ENCODE peak calls at places on chromosomes 6 and 20, in nine cellular contexts. V is GM23248, J is GM12878, B is neuronal stem cell, F is neural progenitor cell, I is uterus, T is tibial artery, H is pancreas, K is heart left ventricle. L is an unnamed sample. For H3K9me3 and H3K27me3, the result is how much of the 10 kb centered on the place peaks cover.

GRCh38 chr6:16089232-16089843 is 39.5 kb upstream of the MYLIP start:
- DNase-seq in V (peak), J (no peak), B (no peak), F (no peak), I (no peak), T (no peak), H (no peak), K (no peak), L (peak)

GRCh38 chr6:28884423-28885148 is 39.2 kb downstream of the TRIM27 start:
- DNase-seq in V (no peak), J (no peak), B (no peak), F (no peak), I (no peak), T (no peak), H (no peak), K (no peak), L (no peak)

GRCh38 chr6:74967821-74968220 is 238.0 kb downstream of the COL12A1 start:
- DNase-seq in V (no peak), J (no peak), B (no peak), F (no peak), I (no peak), T (no peak), H (no peak), K (no peak), L (no peak)

GRCh38 chr20:57651977-57652864 is 32.0 kb upstream of the ZBP1 start:
- DNase-seq in V (no peak), J (no peak), B (no peak), F (no peak), I (peak), T (peak), H (no peak), K (peak), L (no peak)

GRCh38 chr6:112202639-112203341 is 51.6 kb downstream of the LAMA4 start:
- DNase-seq in V (peak), J (peak), B (no peak), F (peak), I (no peak), T (no peak), H (no peak), K (no peak), L (peak)

GRCh38 chr6:73264446-73264845 is 1.4 kb upstream of the KHDC1 start:
- DNase-seq in V (no peak), J (no peak), B (no peak), F (no peak), I (no peak), T (no peak), H (no peak), K (no peak), L (no peak)

GRCh38 chr20:3595541-3595940 is 67.7 kb downstream of the GFRA4 start:
- DNase-seq in V (no peak), J (no peak), B (no peak), F (no peak), I (no peak), T (no peak), H (no peak), K (no peak), L (no peak)

GRCh38 chr6:35087361-35088280 is 53.5 kb downstream of the TCP11 start:
- DNase-seq in V (no peak), J (no peak), B (no peak), F (no peak), I (peak), T (no peak), H (no peak), K (peak), L (no peak)

GRCh38 chr6:19354181-19354580 is 483.0 kb upstream of the ID4 start:
- DNase-seq in V (no peak), J (no peak), B (no peak), F (no peak), I (no peak), T (no peak), H (no peak), K (no peak), L (no peak)

GRCh38 chr6:10521104-10521808 is at the start of gene GCNT2:
- DNase-seq in V (no peak), J (no peak), B (no peak), F (peak), I (no peak), T (no peak), H (no peak), K (peak), L (peak)

GRCh38 chr20:48962976-48963730 is 41.6 kb downstream of the ARFGEF2 start:
- DNase-seq in V (no peak), J (no peak), B (no peak), F (no peak), I (no peak), T (no peak), H (no peak), K (no peak), L (peak)

GRCh38 chr6:141035312-141036058 is 1097.2 kb upstream of the GJE1 start:
- DNase-seq in V (no peak), J (no peak), B (no peak), F (no peak), I (no peak), T (no peak), H (no peak), K (no peak), L (no peak)
- H3K9me3 ChIP-seq in V (under half), J (under half), B (under half), F (under half), I (under half), T (under half), H (under half), K (under half), L (under half)

GRCh38 chr20:22680031-22680740 is 95.8 kb upstream of the FOXA2 start:
- DNase-seq in V (no peak), J (no peak), B (no peak), F (no peak), I (no peak), T (no peak), H (no peak), K (no peak), L (no peak)

GRCh38 chr20:22679197-22679596 is 94.8 kb upstream of the FOXA2 start:
- DNase-seq in V (no peak), J (no peak), B (no peak), F (no peak), I (no peak), T (no peak), H (no peak), K (no peak), L (no peak)

GRCh38 chr20:22675337-22675736 is 91.0 kb upstream of the FOXA2 start:
- DNase-seq in V (no peak), J (no peak), B (no peak), F (no peak), I (no peak), T (no peak), H (no peak), K (no peak), L (no peak)

GRCh38 chr20:22681591-22682248 is 97.3 kb upstream of the FOXA2 start:
- DNase-seq in V (no peak), J (no peak), B (no peak), F (no peak), I (no peak), T (no peak), H (no peak), K (no peak), L (no peak)

DNA sequence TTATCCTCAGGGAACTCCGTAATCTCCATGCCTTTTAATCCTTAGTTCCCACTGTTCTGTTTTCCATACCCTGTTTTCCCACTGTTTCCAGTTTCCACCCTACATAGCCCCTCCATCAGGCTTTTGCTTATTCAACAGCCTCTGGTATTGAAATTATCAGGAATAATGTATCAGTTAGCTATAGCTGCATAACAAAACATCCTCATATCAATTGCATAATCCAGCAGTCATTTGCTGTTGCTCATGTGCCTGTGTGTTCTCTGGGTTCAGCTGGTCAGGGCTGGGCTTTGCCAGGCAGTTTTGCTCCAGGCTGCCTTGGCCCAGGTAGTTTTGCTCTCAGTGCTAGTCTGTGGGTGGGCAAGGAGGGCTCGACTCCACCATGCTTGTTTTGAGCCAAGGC is 94.3 kb upstream of the FOXA2 start:
- DNase-seq in V (no peak), J (no peak), B (no peak), F (no peak), I (no peak), T (no peak), H (no peak), K (no peak), L (no peak)
- H3K27me3 ChIP-seq in V (under half), J (under half), B (under half), F (under half), I (under half), T (under half), H (under half), K (under half), L (under half)

GRCh38 chr6:4808396-4808795 is 32.2 kb downstream of the CDYL start:
- DNase-seq in V (no peak), J (no peak), B (no peak), F (no peak), I (no peak), T (no peak), H (no peak), K (no peak), L (no peak)
- H3K9me3 ChIP-seq in V (under half), J (under half), B (under half), F (under half), I (under half), T (under half), H (under half), K (under half), L (under half)

DNA sequence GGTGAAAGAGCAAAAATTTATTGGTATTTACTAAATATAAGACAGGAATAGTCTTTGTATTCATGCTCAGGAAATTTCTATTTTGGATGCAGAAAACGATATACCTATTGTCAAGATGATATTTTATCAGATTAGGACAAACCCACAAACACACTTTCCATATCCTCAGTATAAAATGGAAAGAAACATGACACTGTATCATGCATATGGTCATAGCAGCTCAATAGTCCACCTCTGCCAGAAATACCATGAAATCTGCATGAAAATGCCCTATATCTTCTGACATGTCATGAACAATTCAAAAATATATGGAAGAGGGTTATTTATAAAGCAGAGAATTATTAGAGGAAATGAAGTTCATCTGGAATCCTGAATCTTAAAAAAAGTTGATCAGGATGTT is 11.7 kb upstream of the HINT3 start:
- DNase-seq in V (no peak), J (no peak), B (no peak), F (no peak), I (no peak), T (no peak), H (no peak), K (no peak), L (no peak)
- H3K27me3 ChIP-seq in V (under half), J (under half), B (under half), F (under half), I (under half), T (under half), H (under half), K (under half), L (under half)

L was measured in MG63.